ENCODE peak calls at places on chromosome 9, in five cellular contexts. L is stomach, G is AG10803, V is left ventricle myocardium inferior, U is dorsolateral prefrontal cortex. P is an unnamed sample.

GRCh38 chr9:109652112-109652511 is 127.9 kb upstream of the PALM2AKAP2 start:
- DNase-seq in L (no peak), G (no peak), V (no peak), U (no peak), P (no peak)

GRCh38 chr9:12784461-12785250 is 9.8 kb downstream of the LURAP1L start:
- DNase-seq in L (peak), G (peak), V (no peak), U (no peak), P (peak)

GRCh38 chr9:135587658-135588057 is 26.1 kb downstream of the PAEP start:
- DNase-seq in L (no peak), G (no peak), V (no peak), U (no peak), P (no peak)

GRCh38 chr9:121299467-121300282 is 31.7 kb downstream of the GSN start:
- DNase-seq in L (peak), G (peak), V (peak), U (no peak), P (peak)

GRCh38 chr9:100083448-100084144 is 15.2 kb downstream of the ERP44 start:
- DNase-seq in L (no peak), G (no peak), V (no peak), U (no peak), P (no peak)

GRCh38 chr9:124800306-124801259 is 23.6 kb downstream of the OLFML2A start:
- DNase-seq in L (no peak), G (peak), V (peak), U (peak), P (no peak)

GRCh38 chr9:106400950-106401349 is 462.0 kb upstream of the ZNF462 start:
- DNase-seq in L (no peak), G (no peak), V (no peak), U (no peak), P (no peak)

GRCh38 chr9:33852216-33852826 is 35.4 kb downstream of the UBE2R2 start:
- DNase-seq in L (peak), G (peak), V (peak), U (peak), P (peak)

GRCh38 chr9:68709291-68709970 is 4.4 kb downstream of the PIP5K1B start:
- DNase-seq in L (no peak), G (no peak), V (no peak), U (no peak), P (no peak)

GRCh38 chr9:125189011-125189360 is 617 bp downstream of the PPP6C start:
- DNase-seq in L (peak), G (no peak), V (peak), U (no peak), P (no peak)

GRCh38 chr9:134742822-134743221 is 101.2 kb downstream of the COL5A1 start:
- DNase-seq in L (no peak), G (no peak), V (no peak), U (no peak), P (no peak)

GRCh38 chr9:110762783-110763182 is 94.2 kb downstream of the MUSK start:
- DNase-seq in L (no peak), G (no peak), V (no peak), U (no peak), P (no peak)

GRCh38 chr9:87076825-87077224 is 129.5 kb upstream of the GAS1 start:
- DNase-seq in L (no peak), G (peak), V (no peak), U (no peak), P (no peak)

GRCh38 chr9:79255681-79256080 is 316.1 kb upstream of the TLE4 start:
- DNase-seq in L (no peak), G (no peak), V (no peak), U (no peak), P (no peak)

GRCh38 chr9:79257215-79257614 is 314.6 kb upstream of the TLE4 start:
- DNase-seq in L (no peak), G (no peak), V (no peak), U (no peak), P (no peak)

GRCh38 chr9:79257671-79258410 is 313.9 kb upstream of the TLE4 start:
- DNase-seq in L (no peak), G (no peak), V (no peak), U (no peak), P (no peak)

GRCh38 chr9:79256691-79257213 is 315.0 kb upstream of the TLE4 start:
- DNase-seq in L (no peak), G (peak), V (no peak), U (no peak), P (peak)

DNA sequence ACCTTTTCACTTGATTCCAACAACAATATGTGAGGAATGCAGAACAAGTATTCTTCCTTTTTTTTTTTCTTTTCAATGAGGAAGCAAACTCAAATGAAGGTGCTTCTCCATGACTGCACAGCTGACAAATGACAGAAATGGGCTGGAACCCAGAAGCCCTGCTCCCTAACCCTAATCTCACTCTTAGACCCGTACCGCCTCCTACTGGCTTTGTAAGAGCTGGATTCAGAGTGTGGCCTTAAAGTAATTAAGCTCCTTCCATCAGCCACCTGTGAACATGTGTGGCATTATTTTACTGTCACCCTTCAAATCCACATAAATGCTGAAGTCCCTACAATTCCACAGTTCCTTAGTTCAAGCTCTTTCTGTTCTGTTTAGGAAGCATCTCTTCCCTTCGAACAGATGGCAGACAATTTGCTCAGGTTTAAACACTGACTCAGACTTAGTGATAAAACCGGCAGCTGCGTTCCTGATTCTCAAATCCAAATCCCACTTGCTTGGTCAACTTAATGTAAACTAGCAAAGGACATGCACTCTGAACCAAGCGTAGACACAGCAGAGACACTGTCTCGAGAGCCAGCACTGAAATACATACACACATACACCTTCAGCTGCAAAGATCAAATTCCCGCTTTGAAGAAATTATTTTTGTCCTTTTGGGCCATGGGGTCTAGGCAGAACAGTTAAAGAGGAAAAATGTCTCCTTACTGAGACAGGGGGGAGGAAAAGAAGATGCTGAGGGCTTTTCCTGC is 316.7 kb upstream of the TLE4 start:
- DNase-seq in L (no peak), G (no peak), V (no peak), U (no peak), P (no peak)
- TF ChIP-seq CTCF in L (no peak), G (peak), V (no peak), U (no peak), P (peak)

GRCh38 chr9:93027750-93028149 is 30.8 kb upstream of the SUSD3 start:
- DNase-seq in L (no peak), G (no peak), V (no peak), U (no peak), P (no peak)
- H3K4me3 ChIP-seq in L (no peak), G (no peak), V (no peak), U (no peak), P (no peak)

GRCh38 chr9:93110400-93110855 is 14.4 kb downstream of the CARD19 start:
- DNase-seq in L (no peak), G (no peak), V (no peak), U (no peak), P (no peak)

GRCh38 chr9:93112864-93113389 is 16.9 kb downstream of the CARD19 start:
- DNase-seq in L (no peak), G (no peak), V (peak), U (no peak), P (no peak)

GRCh38 chr9:93111001-93111370 is 15.0 kb downstream of the CARD19 start:
- DNase-seq in L (no peak), G (no peak), V (no peak), U (no peak), P (no peak)

GRCh38 chr9:93111371-93112115 is 15.5 kb downstream of the CARD19 start:
- DNase-seq in L (no peak), G (no peak), V (peak), U (no peak), P (no peak)

DNA sequence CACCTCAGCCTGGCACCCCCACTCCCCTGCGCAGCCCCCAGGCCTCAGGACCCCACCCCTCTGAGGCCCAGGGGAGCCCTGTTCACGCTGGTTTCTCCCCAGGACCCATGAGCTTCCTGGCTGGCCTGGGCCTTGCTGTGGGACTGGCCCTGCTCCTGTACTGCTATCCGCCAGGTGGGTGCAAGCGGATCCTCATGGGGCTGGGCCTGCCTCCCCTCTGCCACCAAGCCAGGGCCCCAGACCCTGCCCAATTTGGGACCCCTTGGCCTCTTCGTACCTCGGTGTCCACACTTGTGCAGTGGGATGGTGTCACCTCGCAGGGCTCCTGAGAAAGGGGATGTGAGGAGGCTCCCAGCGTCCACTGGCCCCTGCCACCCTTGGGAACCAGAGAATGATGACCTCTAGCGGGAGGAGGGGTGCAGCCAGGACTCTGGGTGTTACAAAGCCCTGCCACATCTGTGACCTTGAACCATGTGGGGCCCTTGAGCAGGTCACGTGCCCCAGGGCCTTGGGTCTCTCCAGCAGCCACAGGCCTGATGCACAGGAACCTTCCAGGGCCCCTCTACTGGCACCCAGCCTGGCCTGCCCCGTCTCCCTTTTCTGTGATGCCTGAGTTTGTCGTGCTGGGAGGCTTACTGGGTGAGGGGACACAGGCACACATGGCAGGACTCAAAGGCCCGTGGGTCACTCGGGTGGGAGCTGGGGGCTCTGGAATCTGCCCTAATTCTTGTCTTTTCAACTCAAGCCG is 16.3 kb downstream of the CARD19 start:
- DNase-seq in L (no peak), G (no peak), V (peak), U (no peak), P (no peak)
- TF ChIP-seq CTCF in L (no peak), G (no peak), V (no peak), U (no peak), P (no peak)

GRCh38 chr9:93132287-93132927 is 1.6 kb downstream of the NINJ1 start:
- DNase-seq in L (peak), G (peak), V (peak), U (peak), P (peak)
- H3K4me3 ChIP-seq in L (peak), G (peak), V (peak), U (peak), P (peak)

GRCh38 chr9:129435996-129436676 is 184.8 kb downstream of the C9orf50 start:
- DNase-seq in L (no peak), G (no peak), V (no peak), U (no peak), P (no peak)

GRCh38 chr9:129436751-129437625 is 183.9 kb downstream of the C9orf50 start:
- DNase-seq in L (peak), G (peak), V (peak), U (peak), P (peak)

GRCh38 chr9:129435272-129435671 is 185.6 kb downstream of the C9orf50 start:
- DNase-seq in L (peak), G (no peak), V (no peak), U (no peak), P (no peak)

GRCh38 chr9:129439242-129439641 is 181.7 kb downstream of the C9orf50 start:
- DNase-seq in L (no peak), G (no peak), V (no peak), U (no peak), P (no peak)

GRCh38 chr9:129437626-129438323 is 183.1 kb downstream of the C9orf50 start:
- DNase-seq in L (no peak), G (peak), V (no peak), U (no peak), P (no peak)
- TF ChIP-seq CTCF in L (no peak), G (no peak), V (no peak), U (no peak), P (no peak)

DNA sequence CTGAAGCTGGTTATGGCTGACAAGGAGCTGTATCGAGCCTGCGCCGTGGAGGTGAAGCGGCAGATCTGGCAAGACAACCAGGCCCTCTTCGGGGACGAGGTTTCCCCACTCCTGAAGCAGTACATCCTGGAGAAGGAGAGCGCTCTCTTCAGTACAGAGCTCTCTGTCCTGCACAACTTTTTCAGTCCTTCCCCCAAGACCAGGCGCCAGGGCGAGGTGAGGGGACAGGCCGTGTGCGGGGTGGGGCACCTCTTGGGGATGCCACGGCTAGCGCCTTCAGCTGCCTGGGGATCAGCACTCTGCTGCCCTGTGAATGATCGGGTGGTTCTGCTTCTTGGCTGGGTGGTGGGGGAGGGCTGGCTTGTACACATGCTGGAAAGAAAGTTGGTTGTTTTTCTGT is 1.7 kb downstream of the NELFB start:
- DNase-seq in L (no peak), G (no peak), V (no peak), U (no peak), P (no peak)
- H3K4me3 ChIP-seq in L (no peak), G (peak), V (peak), U (no peak), P (no peak)